ENCODE peak calls at places on chromosomes 13 and 19, in four cellular contexts. B is SK-N-SH, V is K562, K is HepG2. E is an unnamed sample.

GRCh38 chr13:110265341-110265681 is 41.6 kb downstream of the COL4A1 start:
- DNase-seq in K (no peak), V (no peak), B (peak), E (no peak)

GRCh38 chr13:100014621-100015020 is 33.0 kb downstream of the ZIC2 start:
- DNase-seq in V (no peak), K (no peak), B (no peak), E (no peak)

GRCh38 chr13:100530645-100531044 is 57.9 kb downstream of the GGACT start:
- DNase-seq in V (no peak), B (no peak), K (peak), E (no peak)

GRCh38 chr19:7506385-7507328 is 9.2 kb upstream of the ZNF358 start:
- DNase-seq in V (peak), K (peak), B (peak), E (no peak)

GRCh38 chr13:37640499-37640898 is 41.9 kb upstream of the POSTN start:
- DNase-seq in V (peak), B (no peak), K (no peak), E (no peak)

GRCh38 chr19:32570081-32570785 is 10.8 kb upstream of the PDCD5 start:
- DNase-seq in V (peak), K (peak), B (peak), E (no peak)

GRCh38 chr13:108034909-108035308 is 180.4 kb downstream of the LIG4 start:
- DNase-seq in K (no peak), V (no peak), B (no peak), E (no peak)

GRCh38 chr19:54096642-54097106 is 3.9 kb downstream of the OSCAR start:
- DNase-seq in K (no peak), V (peak), B (no peak), E (no peak)

GRCh38 chr19:5292453-5292842 is 48.2 kb downstream of the PTPRS start:
- DNase-seq in K (no peak), V (peak), B (peak), E (no peak)

GRCh38 chr19:48458016-48458415 is 2.6 kb downstream of the KCNJ14 start:
- DNase-seq in K (no peak), B (no peak), V (no peak), E (no peak)

GRCh38 chr13:93794197-93794885 is 567.7 kb downstream of the GPC6 start:
- DNase-seq in B (no peak), K (no peak), V (no peak), E (no peak)

GRCh38 chr13:19782049-19782726 is 557 bp downstream of the PSPC1 start:
- DNase-seq in K (no peak), V (peak), B (peak), E (no peak)

GRCh38 chr13:30479154-30479553 is 13.4 kb upstream of the HMGB1 start:
- DNase-seq in K (no peak), B (no peak), V (no peak), E (no peak)

GRCh38 chr19:55345818-55346724 is 6.4 kb downstream of the KMT5C start:
- DNase-seq in V (peak), B (peak), K (no peak), E (no peak)

GRCh38 chr13:74191036-74191809 is 57.0 kb upstream of the KLF12 start:
- DNase-seq in B (no peak), K (no peak), V (no peak), E (no peak)
- TF ChIP-seq NFIC in B (no peak), K (no peak), V (no peak), E (no peak)

GRCh38 chr19:2446390-2446789 is 10.4 kb downstream of the LMNB2 start:
- DNase-seq in K (no peak), V (no peak), B (no peak), E (no peak)
- TF ChIP-seq NFIC in K (no peak), V (no peak), B (no peak), E (no peak)

GRCh38 chr13:36130542-36131214 is 504 bp downstream of the DCLK1 start:
- DNase-seq in V (no peak), K (no peak), B (peak), E (no peak)
- TF ChIP-seq NFIC in V (no peak), K (no peak), B (no peak), E (no peak)

DNA sequence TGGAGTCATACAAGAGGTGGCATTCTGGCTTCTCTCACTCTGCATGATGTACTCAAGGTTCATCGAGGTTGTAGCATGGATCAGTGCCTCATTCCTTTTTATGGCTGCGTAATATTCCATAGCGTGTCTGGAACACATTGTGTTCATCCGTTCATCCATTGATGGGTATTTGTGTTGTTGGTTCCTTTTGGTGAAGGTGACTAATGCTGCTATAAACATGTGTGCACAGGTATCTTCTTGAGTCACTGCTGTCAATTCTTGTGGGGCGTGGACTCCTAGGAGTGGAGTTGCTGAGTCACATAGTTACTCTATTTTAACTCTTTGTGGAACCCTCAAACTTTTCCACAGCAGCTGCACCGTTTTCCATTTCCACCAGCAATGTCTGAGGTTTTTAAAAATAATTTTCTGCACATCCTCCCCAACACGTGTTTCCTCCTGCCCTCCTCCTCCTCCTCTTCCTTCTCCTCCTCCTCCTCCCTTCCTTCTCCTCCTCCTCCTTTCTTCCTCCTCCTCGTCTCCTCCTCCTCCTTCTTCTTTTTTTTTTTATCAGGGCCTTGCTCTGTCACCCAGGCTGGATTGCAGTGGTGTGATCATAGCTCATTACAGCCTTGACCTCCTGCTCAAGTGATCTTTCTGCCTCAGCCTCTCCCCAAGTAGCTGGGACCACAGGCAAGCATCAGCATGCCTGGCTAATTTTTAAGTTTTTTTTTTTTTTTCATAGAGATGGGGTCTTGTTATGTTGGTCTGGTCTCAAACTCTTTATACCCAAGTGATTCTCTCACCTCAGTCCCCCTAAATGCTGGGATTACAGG is 2.0 kb upstream of the TMEM221 start:
- DNase-seq in V (peak), B (no peak), K (no peak), E (no peak)
- TF ChIP-seq NFIC in V (no peak), B (no peak), K (no peak), E (no peak)

GRCh38 chr19:46080561-46080960 is 39.8 kb upstream of the IGFL4 start:
- DNase-seq in K (no peak), V (no peak), B (no peak), E (no peak)

GRCh38 chr19:46077815-46078167 is 37.0 kb upstream of the IGFL4 start:
- DNase-seq in B (no peak), K (no peak), V (no peak), E (no peak)

GRCh38 chr19:46076031-46076880 is 35.5 kb upstream of the IGFL4 start:
- DNase-seq in V (no peak), B (no peak), K (no peak), E (no peak)

GRCh38 chr19:46073268-46073922 is 32.6 kb upstream of the IGFL4 start:
- DNase-seq in B (no peak), V (no peak), K (no peak), E (no peak)

DNA sequence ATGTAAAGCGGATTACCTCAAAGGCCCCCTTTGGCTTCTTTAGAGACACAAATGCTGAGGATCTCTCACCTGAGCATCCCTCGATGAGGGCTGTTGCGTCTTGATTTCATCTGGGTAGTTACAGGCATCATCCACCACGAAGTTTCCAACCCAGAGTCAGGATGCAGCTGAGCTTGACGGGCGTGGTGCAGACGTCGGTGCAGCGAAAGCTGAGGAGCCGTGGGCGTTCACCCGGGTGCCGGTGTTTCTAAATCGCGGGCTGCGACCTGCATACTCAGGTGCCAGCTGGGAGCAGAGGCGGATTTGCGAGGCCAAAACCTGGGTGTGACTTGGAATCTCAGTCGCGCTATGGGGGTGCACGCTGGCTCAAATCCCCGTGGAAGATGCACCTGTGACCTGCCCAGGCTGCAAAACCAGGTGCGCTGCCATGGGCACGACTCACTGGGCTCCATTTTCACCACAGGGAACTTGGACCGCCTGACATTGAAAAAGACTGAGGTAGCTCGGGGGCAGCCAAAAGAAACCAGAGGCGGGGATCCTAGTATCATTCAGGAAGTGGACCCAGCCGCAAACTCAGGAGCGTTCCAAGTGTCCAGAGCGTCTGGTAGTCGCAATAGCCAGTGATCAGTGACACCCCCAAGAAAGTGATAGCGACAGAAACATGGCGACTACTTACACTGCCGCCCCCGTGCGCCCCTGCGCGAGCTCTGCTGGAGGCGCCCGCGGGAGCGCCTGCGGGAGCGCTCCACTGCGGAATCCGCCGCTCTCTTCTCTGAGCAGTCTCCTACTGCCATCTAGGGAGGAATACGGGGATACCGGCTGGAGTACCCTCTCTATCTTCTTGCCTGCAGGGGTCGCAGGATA is 36.4 kb upstream of the IGFL4 start:
- DNase-seq in V (peak), K (peak), B (peak), E (no peak)
- TF ChIP-seq NFIC in V (no peak), K (no peak), B (no peak), E (no peak)

GRCh38 chr19:49652723-49653465 is 10.9 kb downstream of the SCAF1 start:
- DNase-seq in B (no peak), K (no peak), V (no peak), E (no peak)

GRCh38 chr19:49651871-49652722 is 10.1 kb downstream of the SCAF1 start:
- DNase-seq in V (no peak), B (no peak), K (no peak), E (no peak)

GRCh38 chr19:49651029-49651825 is 9.2 kb downstream of the SCAF1 start:
- DNase-seq in K (no peak), V (no peak), B (no peak), E (no peak)

GRCh38 chr19:49654581-49654980 is 11.1 kb downstream of the IRF3 start:
- DNase-seq in B (no peak), V (no peak), K (no peak), E (no peak)

DNA sequence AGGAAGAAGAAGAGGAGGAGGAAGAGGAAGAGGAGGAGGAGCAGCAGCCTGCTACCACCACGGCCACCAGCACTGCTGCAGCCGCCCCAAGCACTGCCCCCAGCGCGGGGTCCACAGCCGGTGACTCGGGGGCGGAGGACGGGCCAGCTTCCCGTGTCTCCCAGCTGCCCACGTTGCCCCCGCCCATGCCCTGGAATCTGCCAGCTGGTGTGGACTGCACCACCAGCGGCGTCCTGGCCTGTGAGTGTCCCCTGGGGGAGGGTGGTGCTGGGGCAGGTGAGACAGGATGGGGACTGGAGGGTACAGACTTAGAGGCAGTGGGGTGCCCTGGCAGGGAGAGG is 11.4 kb downstream of the SCAF1 start:
- DNase-seq in K (no peak), V (no peak), B (no peak), E (no peak)
- TF ChIP-seq NFIC in K (no peak), V (no peak), B (no peak), E (no peak)

DNA sequence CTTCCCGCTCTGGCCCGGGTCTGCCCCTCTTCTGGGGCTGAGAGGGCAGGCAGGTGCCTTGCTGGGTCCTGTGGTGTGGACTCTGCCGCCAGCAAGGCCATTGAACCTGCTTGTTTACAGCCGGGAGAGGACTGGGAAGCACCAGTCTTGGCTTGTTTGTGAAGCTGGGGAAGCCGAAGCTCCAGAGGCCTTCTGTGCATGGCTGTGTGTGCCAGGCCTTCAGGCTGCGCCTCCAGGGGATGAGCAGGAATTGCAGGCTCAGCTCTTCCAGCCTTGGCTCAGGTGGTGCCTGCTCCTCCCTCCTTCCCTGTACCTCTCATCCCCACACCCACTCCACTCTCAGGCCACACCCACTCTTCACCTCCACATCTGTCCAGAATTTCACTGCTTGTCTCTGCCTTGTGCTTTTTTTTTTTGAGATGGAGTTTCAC is 17.5 kb downstream of the NDUFB7 start:
- DNase-seq in B (no peak), K (peak), V (no peak), E (no peak)
- TF ChIP-seq NFIC in B (no peak), K (no peak), V (no peak), E (no peak)

DNA sequence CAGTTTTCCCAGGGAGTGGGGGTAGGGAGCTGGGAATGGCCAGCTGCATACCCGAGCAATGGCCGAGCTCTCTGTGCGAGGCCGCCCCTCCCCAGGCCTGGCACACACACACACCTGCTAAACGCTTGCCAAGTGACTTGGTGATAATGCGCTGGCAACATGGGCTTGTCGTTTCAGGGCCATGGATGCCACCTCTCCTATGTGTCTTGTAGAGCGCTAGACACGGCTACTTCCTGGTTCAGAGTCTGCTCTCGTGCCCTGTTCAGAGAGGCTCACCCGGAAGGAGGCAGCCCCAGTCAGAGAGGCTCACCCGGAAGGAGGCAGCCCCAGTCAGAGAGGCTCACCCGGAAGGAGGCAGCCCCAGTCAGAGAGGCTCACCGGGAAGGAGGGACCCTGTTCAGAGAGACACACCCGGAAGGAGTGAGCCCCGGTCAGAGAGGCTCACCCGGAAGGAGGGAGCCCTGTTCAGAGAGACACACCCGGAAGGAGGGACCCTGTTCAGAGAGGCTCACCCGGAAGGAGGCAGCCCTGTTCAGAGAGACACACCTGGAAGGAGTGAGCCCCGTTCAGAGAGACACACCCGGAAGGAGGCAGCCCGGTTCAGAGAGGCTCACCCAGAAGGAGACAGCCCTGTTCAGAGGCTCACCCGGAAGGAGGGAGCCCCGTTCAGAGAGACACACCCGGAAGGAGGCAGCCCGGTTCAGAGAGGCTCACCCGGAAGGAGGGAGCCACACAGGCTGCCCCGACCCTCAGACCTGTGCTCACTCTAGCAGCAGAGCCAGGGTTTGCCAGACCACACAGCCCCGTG is 4.2 kb downstream of the ADPRHL1 start:
- DNase-seq in V (peak), K (peak), B (no peak), E (peak)
- TF ChIP-seq NFIC in V (no peak), K (peak), B (no peak), E (no peak)

E was measured in GM12878.